ENCODE peak calls at places on chromosomes 7 and 10, in seven cellular contexts. O is MM.1S; Y is effector memory CD4-positive, alpha-beta T cell; M is uterus; A is aorta; Z is psoas muscle; W is small intestine. L is an unnamed sample.

GRCh38 chr10:112804036-112804435 is 146.0 kb upstream of the TCF7L2 start:
- DNase-seq in Z (no peak), Y (no peak), W (peak; percentile 74), O (no peak), A (no peak), M (no peak), L (no peak)

GRCh38 chr7:124893140-124893810 is 36.4 kb downstream of the POT1 start:
- DNase-seq in M (no peak), O (no peak), Y (no peak), Z (no peak), W (no peak), A (no peak), L (no peak)

GRCh38 chr10:49679480-49679893 is at the start of gene C10orf53:
- DNase-seq in Y (no peak), W (peak; percentile 44), A (no peak), M (no peak), O (no peak), Z (no peak), L (no peak)

GRCh38 chr7:2807846-2808772 is 36.0 kb downstream of the GNA12 start:
- DNase-seq in A (no peak), M (no peak), Y (no peak), O (no peak), W (no peak), Z (no peak), L (no peak)

GRCh38 chr10:11282661-11283060 is 265.0 kb downstream of the CELF2 start:
- DNase-seq in M (no peak), O (no peak), A (no peak), Y (no peak), W (no peak), Z (no peak), L (no peak)

GRCh38 chr7:35780070-35780469 is 20.8 kb upstream of the SEPTIN7 start:
- DNase-seq in W (no peak), A (no peak), M (no peak), Y (no peak), O (no peak), Z (no peak), L (no peak)

GRCh38 chr7:36072620-36073019 is 80.4 kb upstream of the EEPD1 start:
- DNase-seq in W (no peak), M (no peak), O (no peak), Z (no peak), Y (no peak), A (no peak), L (no peak)

GRCh38 chr10:61752111-61753011 is 89.6 kb downstream of the CABCOCO1 start:
- DNase-seq in M (no peak), Z (no peak), W (peak; percentile 65), Y (no peak), O (peak; percentile 40), A (no peak), L (no peak)

GRCh38 chr10:94066411-94066810 is 72.7 kb downstream of the PLCE1 start:
- DNase-seq in Z (no peak), A (no peak), M (no peak), Y (no peak), O (peak; percentile 22), W (no peak), L (no peak)

GRCh38 chr10:60820093-60820769 is 42.0 kb downstream of the CDK1 start:
- DNase-seq in Y (no peak), A (no peak), W (no peak), M (no peak), O (peak; percentile 54), Z (no peak), L (no peak)

GRCh38 chr7:2628891-2629290 is 2.9 kb upstream of the TTYH3 start:
- DNase-seq in Y (no peak), O (no peak), M (no peak), W (no peak), Z (no peak), A (no peak), L (no peak)

GRCh38 chr7:73907554-73908122 is 46.7 kb downstream of the TMEM270 start:
- DNase-seq in Z (no peak), A (peak; percentile 34), O (no peak), W (no peak), Y (no peak), M (no peak), L (no peak)

GRCh38 chr7:144606231-144606630 is 202.7 kb upstream of the NOBOX start:
- DNase-seq in M (no peak), A (no peak), Y (no peak), Z (no peak), O (no peak), W (no peak), L (no peak)

GRCh38 chr7:157432541-157432956 is 95.7 kb downstream of the DNAJB6 start:
- DNase-seq in M (peak; percentile 23), O (no peak), Z (peak; percentile 53), A (no peak), Y (no peak), W (peak; percentile 45), L (peak; percentile 66)

GRCh38 chr7:130721486-130722277 is 12.3 kb downstream of the KLF14 start:
- DNase-seq in W (peak; percentile 50), A (peak; percentile 85), Y (no peak), Z (peak; percentile 79), O (peak; percentile 26), M (peak; percentile 67), L (peak; percentile 90)

GRCh38 chr10:88114368-88114767 is 250.9 kb downstream of the PTEN start:
- DNase-seq in Y (no peak), O (peak; percentile 70), Z (peak; percentile 58), A (no peak), W (peak; percentile 60), M (peak; percentile 19), L (peak; percentile 28)

GRCh38 chr10:59190332-59190731 is 13.9 kb downstream of the PHYHIPL start:
- DNase-seq in A (no peak), Y (no peak), Z (no peak), M (no peak), W (no peak), O (no peak), L (no peak)

GRCh38 chr10:6563075-6563474 is 17.0 kb downstream of the PRKCQ start:
- DNase-seq in W (peak; percentile 21), Y (no peak), O (no peak), Z (no peak), A (no peak), M (no peak), L (no peak)

DNA sequence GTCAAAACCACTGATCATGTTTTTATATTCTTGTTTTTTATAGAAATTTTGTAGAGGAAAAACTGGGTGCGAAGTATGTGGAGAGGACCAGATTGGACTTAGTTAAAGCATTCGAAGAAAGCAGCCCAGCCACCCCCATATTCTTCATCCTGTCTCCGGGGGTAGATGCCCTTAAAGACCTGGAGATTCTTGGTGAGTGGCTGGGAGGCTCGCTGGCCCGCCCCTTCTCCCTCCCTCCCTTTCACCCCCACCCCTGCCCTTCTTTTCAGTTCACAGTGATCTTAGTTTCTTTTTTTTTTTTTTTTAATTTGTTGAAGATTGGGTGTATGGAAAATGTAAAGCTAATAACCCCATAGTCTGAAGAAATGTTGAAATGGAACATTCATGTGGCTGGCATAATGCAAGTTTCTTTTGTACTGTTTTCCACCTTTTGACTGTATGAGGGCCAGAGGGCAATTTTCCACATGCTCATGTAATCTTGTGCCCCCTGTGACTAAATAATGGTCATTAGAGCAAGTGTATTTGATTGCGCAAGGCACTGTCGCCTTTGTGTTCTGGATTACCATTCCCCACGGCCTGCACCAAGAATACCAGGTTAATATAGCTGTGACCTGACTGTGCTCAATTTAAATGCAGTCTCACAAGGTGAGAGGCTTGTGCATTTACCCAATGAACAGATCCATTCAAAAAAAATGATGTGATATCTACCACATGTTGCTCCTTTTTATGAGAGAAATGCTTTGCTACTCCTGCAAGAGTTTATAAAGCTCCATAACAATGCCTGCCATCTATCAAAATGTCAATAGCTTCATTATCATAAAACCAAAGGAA is 77.7 kb downstream of the CDCA7L start:
- DNase-seq in A (no peak), Z (no peak), W (peak; percentile 44), Y (no peak), M (no peak), O (no peak), L (no peak)
- H3K4me3 ChIP-seq in A (no peak overlapping the region), Z (no peak overlapping the region), W (no peak overlapping the region), Y (no peak overlapping the region), M (no peak overlapping the region), O (no peak overlapping the region), L (no peak overlapping the region)

GRCh38 chr7:122517576-122517975 is 181.3 kb downstream of the RNF133 start:
- DNase-seq in Y (no peak), A (no peak), O (no peak), W (no peak), M (no peak), Z (no peak), L (no peak)

GRCh38 chr7:122521767-122522166 is 177.2 kb downstream of the RNF133 start:
- DNase-seq in W (no peak), O (no peak), A (no peak), Z (no peak), M (no peak), Y (no peak), L (no peak)

GRCh38 chr7:122518488-122518887 is 180.4 kb downstream of the RNF133 start:
- DNase-seq in Z (no peak), A (no peak), W (no peak), O (no peak), Y (no peak), M (no peak), L (no peak)

GRCh38 chr7:122525355-122525754 is 173.6 kb downstream of the RNF133 start:
- DNase-seq in A (no peak), W (no peak), Y (no peak), Z (no peak), O (no peak), M (no peak), L (no peak)

GRCh38 chr7:122520961-122521555 is 177.9 kb downstream of the RNF133 start:
- DNase-seq in Z (no peak), Y (no peak), O (no peak), A (no peak), W (no peak), M (no peak), L (no peak)
- H3K27ac ChIP-seq in Z (no peak overlapping the region), Y (no peak overlapping the region), O (no peak overlapping the region), A (no peak overlapping the region), W (no peak overlapping the region), M (no peak overlapping the region), L (no peak overlapping the region)

GRCh38 chr10:118663176-118663575 is 67.7 kb upstream of the PRLHR start:
- DNase-seq in A (no peak), Z (no peak), M (no peak), Y (no peak), O (no peak), W (no peak), L (no peak)
- H3K27me3 ChIP-seq in A (no peaks in the 10 kb centered on the region), Z (peaks cover 4% of the 10 kb centered on the region), M (no peaks in the 10 kb centered on the region), Y (no peaks in the 10 kb centered on the region), O (no peaks in the 10 kb centered on the region), W (no peaks in the 10 kb centered on the region), L (no peaks in the 10 kb centered on the region)

GRCh38 chr10:129973674-129974059 is 9.6 kb upstream of the EBF3 start:
- DNase-seq in A (no peak), W (no peak), O (no peak), Z (no peak), Y (no peak), M (no peak), L (no peak)

GRCh38 chr10:129970404-129971364 is 6.6 kb upstream of the EBF3 start:
- DNase-seq in Z (peak; percentile 58), Y (no peak), O (no peak), A (no peak), M (no peak), W (no peak), L (peak; percentile 72)

GRCh38 chr10:129971381-129972144 is 7.5 kb upstream of the EBF3 start:
- DNase-seq in Y (no peak), M (peak; percentile 60), A (peak; percentile 89), O (peak; percentile 37), W (peak; percentile 47), Z (peak; percentile 82), L (peak; percentile 75)

GRCh38 chr10:129972145-129972965 is 8.3 kb upstream of the EBF3 start:
- DNase-seq in A (no peak), O (no peak), W (no peak), M (no peak), Y (no peak), Z (peak; percentile 71), L (peak; percentile 85)

GRCh38 chr10:129972966-129973673 is 9.0 kb upstream of the EBF3 start:
- DNase-seq in A (no peak), M (no peak), Y (no peak), O (no peak), Z (no peak), W (no peak), L (no peak)
- H3K4me3 ChIP-seq in A (no peak overlapping the region), M (no peak overlapping the region), Y (no peak overlapping the region), O (no peak overlapping the region), Z (peak overlapping the region; percentile 68), W (no peak overlapping the region), L (peak overlapping the region; percentile 4)

L was measured in right cardiac atrium.